ENCODE peak calls at places on chromosomes 1 and 21, in nine cellular contexts. R, B, T, F, Y, Q, C, O and M are unnamed samples.
A peak's percentile ranks its signal among the peaks of the same experiment; 100 is the strongest.

GRCh38 chr1:172287207-172287606 is 133.3 kb upstream of the C1orf105 start:
- DNase-seq in R (peak; percentile 73), B (peak; percentile 78), T (peak; percentile 89), F (no peak), Y (peak; percentile 82), Q (peak; percentile 61), C (no peak), O (peak; percentile 86), M (no peak)

GRCh38 chr1:199273837-199274379 is 635.1 kb downstream of the PTPRC start:
- DNase-seq in R (peak; percentile 80), B (no peak), T (peak; percentile 26), F (peak; percentile 1), Y (peak; percentile 28), Q (peak; percentile 40), C (no peak), O (peak; percentile 55), M (no peak)

GRCh38 chr1:160371691-160372208 is 4.9 kb downstream of the NHLH1 start:
- DNase-seq in R (no peak), B (no peak), T (no peak), F (no peak), Y (no peak), Q (no peak), C (no peak), O (no peak), M (no peak)

GRCh38 chr1:180580237-180580636 is 21.5 kb downstream of the OVAAL start:
- DNase-seq in R (peak; percentile 25), B (no peak), T (peak; percentile 41), F (peak; percentile 18), Y (peak; percentile 30), Q (peak; percentile 21), C (no peak), O (peak; percentile 92), M (no peak)

GRCh38 chr1:11650331-11650991 is 3.8 kb downstream of the FBXO2 start:
- DNase-seq in R (peak; percentile 49), B (no peak), T (peak; percentile 68), F (peak; percentile 59), Y (peak; percentile 54), Q (peak; percentile 77), C (peak; percentile 61), O (peak; percentile 92), M (peak; percentile 79)

GRCh38 chr1:118504867-118505266 is 319.8 kb upstream of the SPAG17 start:
- DNase-seq in R (no peak), B (no peak), T (no peak), F (peak; percentile 21), Y (no peak), Q (no peak), C (no peak), O (peak; percentile 28), M (no peak)

GRCh38 chr1:14897997-14898645 is 255.4 kb upstream of the TMEM51 start:
- DNase-seq in R (peak; percentile 17), B (no peak), T (no peak), F (no peak), Y (no peak), Q (no peak), C (no peak), O (no peak), M (no peak)

GRCh38 chr1:160622885-160623633 is 23.8 kb downstream of the SLAMF1 start:
- DNase-seq in R (no peak), B (no peak), T (no peak), F (peak; percentile 26), Y (no peak), Q (no peak), C (no peak), O (no peak), M (peak; percentile 56)

GRCh38 chr1:1359668-1360468 is 1.5 kb upstream of the MXRA8 start:
- DNase-seq in R (peak; percentile 68), B (peak; percentile 42), T (peak; percentile 64), F (no peak), Y (peak; percentile 90), Q (no peak), C (no peak), O (no peak), M (no peak)

GRCh38 chr1:225881081-225882007 is 836 bp downstream of the TMEM63A start:
- DNase-seq in R (peak; percentile 60), B (peak; percentile 54), T (peak; percentile 44), F (peak; percentile 76), Y (peak; percentile 48), Q (peak; percentile 19), C (peak; percentile 34), O (peak; percentile 82), M (peak; percentile 48)

GRCh38 chr21:17391811-17392340 is 121.0 kb upstream of the CXADR start:
- DNase-seq in R (no peak), B (no peak), T (no peak), F (no peak), Y (no peak), Q (no peak), C (no peak), O (no peak), M (no peak)

GRCh38 chr1:190172636-190173410 is 304.8 kb downstream of the BRINP3 start:
- DNase-seq in R (peak; percentile 9), B (no peak), T (no peak), F (no peak), Y (no peak), Q (no peak), C (no peak), O (no peak), M (no peak)

GRCh38 chr1:202007279-202007678 is 3.1 kb upstream of the ELF3 start:
- DNase-seq in R (no peak), B (no peak), T (no peak), F (peak; percentile 64), Y (no peak), Q (no peak), C (no peak), O (no peak), M (no peak)

GRCh38 chr1:217036757-217037156 is 313.5 kb upstream of the ESRRG start:
- DNase-seq in R (no peak), B (no peak), T (no peak), F (no peak), Y (no peak), Q (no peak), C (no peak), O (no peak), M (no peak)
- H3K4me3 ChIP-seq in R (no peak overlapping the region), B (no peak overlapping the region), T (no peak overlapping the region), F (no peak overlapping the region), Y (no peak overlapping the region), Q (no peak overlapping the region), C (no peak overlapping the region), O (no peak overlapping the region), M (no peak overlapping the region)

GRCh38 chr1:16145988-16146887 is 9.6 kb downstream of the EPHA2 start:
- DNase-seq in R (peak; percentile 92), B (peak; percentile 88), T (peak; percentile 78), F (no peak), Y (peak; percentile 84), Q (peak; percentile 93), C (no peak), O (peak; percentile 83), M (no peak)

GRCh38 chr1:16145030-16145987 is 10.6 kb downstream of the EPHA2 start:
- DNase-seq in R (peak; percentile 92), B (peak; percentile 79), T (peak; percentile 84), F (peak; percentile 80), Y (peak; percentile 87), Q (peak; percentile 95), C (no peak), O (peak; percentile 94), M (no peak)

GRCh38 chr1:16147615-16147926 is 8.3 kb downstream of the EPHA2 start:
- DNase-seq in R (no peak), B (no peak), T (no peak), F (no peak), Y (no peak), Q (no peak), C (no peak), O (no peak), M (no peak)

GRCh38 chr1:16148329-16149092 is 7.4 kb downstream of the EPHA2 start:
- DNase-seq in R (no peak), B (no peak), T (no peak), F (no peak), Y (no peak), Q (no peak), C (no peak), O (no peak), M (no peak)

GRCh38 chr1:16146888-16147614 is 8.8 kb downstream of the EPHA2 start:
- DNase-seq in R (peak; percentile 65), B (no peak), T (no peak), F (no peak), Y (peak; percentile 58), Q (peak; percentile 35), C (no peak), O (peak; percentile 44), M (no peak)
- H3K4me3 ChIP-seq in R (no peak overlapping the region), B (no peak overlapping the region), T (no peak overlapping the region), F (no peak overlapping the region), Y (peak overlapping the region; percentile 43), Q (no peak overlapping the region), C (no peak overlapping the region), O (no peak overlapping the region), M (no peak overlapping the region)

DNA sequence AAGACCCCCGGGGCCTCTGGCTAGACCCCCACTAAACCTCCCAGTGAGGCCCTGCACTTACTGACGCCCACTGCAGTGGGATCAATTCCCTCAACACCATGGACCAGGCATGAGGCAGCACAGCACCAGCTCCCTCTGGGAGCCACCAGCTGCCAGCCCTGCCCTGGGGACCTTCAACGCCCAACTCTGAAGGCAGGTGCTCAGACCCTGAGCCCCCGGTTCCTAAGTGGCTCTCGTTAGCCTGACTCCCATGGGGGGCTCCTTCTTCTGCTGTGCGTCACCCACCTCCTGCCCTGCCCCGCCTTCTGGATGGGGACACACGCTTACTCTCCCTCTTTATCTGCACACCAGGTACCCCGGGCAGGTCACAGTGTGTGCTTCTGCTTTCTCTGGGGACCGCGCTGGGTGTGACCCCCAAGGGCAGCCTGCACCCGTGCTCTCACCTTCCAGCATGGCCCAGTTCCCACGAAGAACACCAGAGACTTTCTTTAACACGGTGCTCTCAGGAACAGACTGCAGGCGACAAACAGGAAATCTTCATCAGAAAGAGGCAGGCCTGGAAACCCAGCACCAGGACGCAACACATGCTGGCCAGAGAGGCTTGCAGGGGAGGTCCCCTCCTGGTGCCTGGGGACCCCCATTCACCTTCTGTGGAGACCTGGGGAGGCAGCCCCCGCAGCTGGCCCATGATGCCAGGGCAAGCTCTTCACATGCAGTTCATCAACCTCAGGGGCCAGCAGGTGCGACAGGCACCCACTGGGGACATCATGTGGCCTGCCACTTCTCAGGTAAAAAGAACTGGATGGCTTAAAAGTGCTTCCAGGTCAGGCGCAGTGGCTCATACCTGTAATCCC is 27.3 kb downstream of the WDR4 start:
- DNase-seq in R (no peak), B (no peak), T (no peak), F (no peak), Y (no peak), Q (no peak), C (no peak), O (no peak), M (no peak)
- H3K4me3 ChIP-seq in R (no peak overlapping the region), B (no peak overlapping the region), T (no peak overlapping the region), F (no peak overlapping the region), Y (no peak overlapping the region), Q (no peak overlapping the region), C (no peak overlapping the region), O (no peak overlapping the region), M (no peak overlapping the region)

DNA sequence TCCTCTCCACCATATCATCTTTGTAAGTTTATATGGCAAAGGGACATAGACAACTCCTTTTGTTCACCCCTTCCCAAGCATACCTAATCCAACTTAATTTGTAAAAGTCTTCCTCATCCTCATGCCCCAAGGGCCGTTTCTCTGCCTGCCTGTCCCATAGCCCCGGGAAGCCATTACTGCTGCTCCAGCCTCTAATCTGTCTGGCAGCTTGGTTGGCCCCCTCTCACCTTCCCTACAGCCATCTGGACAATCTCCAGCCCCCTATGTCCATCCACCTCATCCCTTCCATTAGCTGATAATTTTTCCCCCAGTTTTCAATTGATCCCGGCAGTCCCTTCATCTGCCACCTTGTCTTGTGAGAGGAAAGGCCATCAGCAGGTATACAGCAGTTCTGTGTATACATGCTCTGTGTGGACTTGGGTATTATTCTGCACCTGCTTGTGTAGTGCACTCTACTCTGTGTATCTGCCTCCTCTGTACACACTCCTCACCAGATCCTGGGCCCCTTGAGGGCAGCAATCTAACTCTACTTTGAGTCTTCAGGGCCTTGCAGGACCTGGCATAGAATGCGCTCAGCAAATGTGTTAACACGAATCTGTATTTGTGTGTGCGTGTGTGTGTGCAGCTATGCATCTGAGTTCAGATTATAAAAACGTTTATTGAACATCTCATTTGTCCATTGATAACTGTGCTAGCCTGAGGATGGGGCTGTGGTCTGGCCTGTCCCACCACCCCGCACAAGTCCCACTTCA is 3.7 kb upstream of the MEF2D start:
- DNase-seq in R (peak; percentile 33), B (no peak), T (no peak), F (peak; percentile 41), Y (no peak), Q (no peak), C (no peak), O (no peak), M (peak; percentile 84)
- H3K4me3 ChIP-seq in R (no peak overlapping the region), B (peak overlapping the region; percentile 27), T (no peak overlapping the region), F (no peak overlapping the region), Y (peak overlapping the region; percentile 50), Q (no peak overlapping the region), C (peak overlapping the region; percentile 56), O (no peak overlapping the region), M (peak overlapping the region; percentile 58)